ENCODE peak calls at places on chromosomes 13 and 19, in eight cellular contexts. One of them, this sample, is unnamed.

GRCh38 chr19:16778796-16779411 is 50.3 kb upstream of the SIN3B start:
- DNase-seq in BE2C: peak; percentile 61
- DNase-seq in fibroblast of villous mesenchyme: peak; percentile 60
- DNase-seq in bronchial epithelial cell: peak; percentile 47
- DNase-seq in AG04450: peak; percentile 8
- DNase-seq in astrocyte of the spinal cord: peak; percentile 55
- DNase-seq in PC-9: peak; percentile 54
- DNase-seq in breast epithelium: no peak
- DNase-seq in this sample: peak; percentile 77

GRCh38 chr19:10797078-10797477 is 38.9 kb downstream of the TMED1 start:
- DNase-seq in BE2C: no peak
- DNase-seq in fibroblast of villous mesenchyme: no peak
- DNase-seq in bronchial epithelial cell: no peak
- DNase-seq in AG04450: no peak
- DNase-seq in astrocyte of the spinal cord: no peak
- DNase-seq in PC-9: no peak
- DNase-seq in breast epithelium: no peak
- DNase-seq in this sample: no peak

GRCh38 chr19:6071103-6071485 is 39.2 kb downstream of the RFX2 start:
- DNase-seq in BE2C: no peak
- DNase-seq in fibroblast of villous mesenchyme: peak; percentile 62
- DNase-seq in bronchial epithelial cell: peak; percentile 39
- DNase-seq in AG04450: no peak
- DNase-seq in astrocyte of the spinal cord: peak; percentile 40
- DNase-seq in PC-9: no peak
- DNase-seq in breast epithelium: no peak
- DNase-seq in this sample: peak; percentile 85

GRCh38 chr19:35207391-35207871 is 21.1 kb downstream of the FAM187B start:
- DNase-seq in BE2C: no peak
- DNase-seq in fibroblast of villous mesenchyme: no peak
- DNase-seq in bronchial epithelial cell: peak; percentile 15
- DNase-seq in AG04450: no peak
- DNase-seq in astrocyte of the spinal cord: no peak
- DNase-seq in PC-9: peak; percentile 61
- DNase-seq in breast epithelium: no peak
- DNase-seq in this sample: no peak

GRCh38 chr19:34317311-34317927 is 47.6 kb upstream of the GPI start:
- DNase-seq in BE2C: no peak
- DNase-seq in fibroblast of villous mesenchyme: no peak
- DNase-seq in bronchial epithelial cell: peak; percentile 27
- DNase-seq in AG04450: no peak
- DNase-seq in astrocyte of the spinal cord: no peak
- DNase-seq in PC-9: peak; percentile 65
- DNase-seq in breast epithelium: no peak
- DNase-seq in this sample: no peak

GRCh38 chr13:21606781-21607180 is 2.8 kb upstream of the MICU2 start:
- DNase-seq in BE2C: no peak
- DNase-seq in fibroblast of villous mesenchyme: no peak
- DNase-seq in bronchial epithelial cell: no peak
- DNase-seq in AG04450: no peak
- DNase-seq in astrocyte of the spinal cord: no peak
- DNase-seq in PC-9: no peak
- DNase-seq in breast epithelium: no peak
- DNase-seq in this sample: no peak

GRCh38 chr19:53511357-53511756 is 26.6 kb upstream of the ZNF331 start:
- DNase-seq in BE2C: no peak
- DNase-seq in fibroblast of villous mesenchyme: no peak
- DNase-seq in bronchial epithelial cell: no peak
- DNase-seq in AG04450: no peak
- DNase-seq in astrocyte of the spinal cord: no peak
- DNase-seq in PC-9: no peak
- DNase-seq in breast epithelium: no peak
- DNase-seq in this sample: no peak

GRCh38 chr13:99228737-99229691 is 28.4 kb downstream of the UBAC2 start:
- DNase-seq in BE2C: no peak
- DNase-seq in fibroblast of villous mesenchyme: peak; percentile 81
- DNase-seq in bronchial epithelial cell: peak; percentile 93
- DNase-seq in AG04450: peak; percentile 49
- DNase-seq in astrocyte of the spinal cord: peak; percentile 90
- DNase-seq in PC-9: peak; percentile 89
- DNase-seq in breast epithelium: no peak
- DNase-seq in this sample: peak; percentile 79

GRCh38 chr13:96284971-96285370 is 195.1 kb downstream of the HS6ST3 start:
- DNase-seq in BE2C: no peak
- DNase-seq in fibroblast of villous mesenchyme: no peak
- DNase-seq in bronchial epithelial cell: no peak
- DNase-seq in AG04450: no peak
- DNase-seq in astrocyte of the spinal cord: no peak
- DNase-seq in PC-9: no peak
- DNase-seq in breast epithelium: no peak
- DNase-seq in this sample: no peak

GRCh38 chr19:17775991-17776803 is 18.7 kb upstream of the B3GNT3 start:
- DNase-seq in BE2C: no peak
- DNase-seq in fibroblast of villous mesenchyme: peak; percentile 16
- DNase-seq in bronchial epithelial cell: no peak
- DNase-seq in AG04450: no peak
- DNase-seq in astrocyte of the spinal cord: no peak
- DNase-seq in PC-9: peak; percentile 55
- DNase-seq in breast epithelium: no peak
- DNase-seq in this sample: no peak

GRCh38 chr19:18414504-18415176 is 4.6 kb upstream of the SSBP4 start:
- DNase-seq in BE2C: no peak
- DNase-seq in fibroblast of villous mesenchyme: peak; percentile 37
- DNase-seq in bronchial epithelial cell: no peak
- DNase-seq in AG04450: no peak
- DNase-seq in astrocyte of the spinal cord: no peak
- DNase-seq in PC-9: peak; percentile 67
- DNase-seq in breast epithelium: no peak
- DNase-seq in this sample: peak; percentile 72

GRCh38 chr13:98717891-98718290 is 34.6 kb downstream of the SLC15A1 start:
- DNase-seq in BE2C: no peak
- DNase-seq in fibroblast of villous mesenchyme: no peak
- DNase-seq in bronchial epithelial cell: no peak
- DNase-seq in AG04450: no peak
- DNase-seq in astrocyte of the spinal cord: no peak
- DNase-seq in PC-9: no peak
- DNase-seq in breast epithelium: no peak
- DNase-seq in this sample: no peak

GRCh38 chr19:45670670-45671453 is 2.8 kb downstream of the GIPR start:
- DNase-seq in BE2C: peak; percentile 97
- DNase-seq in fibroblast of villous mesenchyme: peak; percentile 88
- DNase-seq in bronchial epithelial cell: peak; percentile 73
- DNase-seq in AG04450: peak; percentile 36
- DNase-seq in astrocyte of the spinal cord: peak; percentile 48
- DNase-seq in PC-9: peak; percentile 81
- DNase-seq in breast epithelium: peak; percentile 83
- DNase-seq in this sample: peak; percentile 78

GRCh38 chr13:26442541-26442940 is 114.9 kb upstream of the WASF3 start:
- DNase-seq in BE2C: no peak
- DNase-seq in fibroblast of villous mesenchyme: peak; percentile 50
- DNase-seq in bronchial epithelial cell: peak; percentile 29
- DNase-seq in AG04450: peak; percentile 23
- DNase-seq in astrocyte of the spinal cord: peak; percentile 6
- DNase-seq in PC-9: no peak
- DNase-seq in breast epithelium: no peak
- DNase-seq in this sample: peak; percentile 21

GRCh38 chr13:99124695-99125334 is 75.8 kb upstream of the UBAC2 start:
- DNase-seq in BE2C: no peak
- DNase-seq in fibroblast of villous mesenchyme: peak; percentile 57
- DNase-seq in bronchial epithelial cell: peak; percentile 90
- DNase-seq in AG04450: no peak
- DNase-seq in astrocyte of the spinal cord: peak; percentile 74
- DNase-seq in PC-9: peak; percentile 74
- DNase-seq in breast epithelium: no peak
- DNase-seq in this sample: peak; percentile 39

GRCh38 chr13:41944229-41944628 is 16.7 kb downstream of the VWA8 start:
- DNase-seq in BE2C: no peak
- DNase-seq in fibroblast of villous mesenchyme: peak; percentile 34
- DNase-seq in bronchial epithelial cell: no peak
- DNase-seq in AG04450: no peak
- DNase-seq in astrocyte of the spinal cord: no peak
- DNase-seq in PC-9: no peak
- DNase-seq in breast epithelium: no peak
- DNase-seq in this sample: peak; percentile 19

GRCh38 chr13:41944635-41945401 is 16.1 kb downstream of the VWA8 start:
- DNase-seq in BE2C: no peak
- DNase-seq in fibroblast of villous mesenchyme: no peak
- DNase-seq in bronchial epithelial cell: no peak
- DNase-seq in AG04450: no peak
- DNase-seq in astrocyte of the spinal cord: peak; percentile 29
- DNase-seq in PC-9: no peak
- DNase-seq in breast epithelium: no peak
- DNase-seq in this sample: no peak

GRCh38 chr13:41941174-41941573 is 19.7 kb downstream of the VWA8 start:
- DNase-seq in BE2C: no peak
- DNase-seq in fibroblast of villous mesenchyme: no peak
- DNase-seq in bronchial epithelial cell: peak; percentile 67
- DNase-seq in AG04450: no peak
- DNase-seq in astrocyte of the spinal cord: no peak
- DNase-seq in PC-9: no peak
- DNase-seq in breast epithelium: no peak
- DNase-seq in this sample: no peak

GRCh38 chr13:41939403-41939802 is 21.5 kb downstream of the VWA8 start:
- DNase-seq in BE2C: no peak
- DNase-seq in fibroblast of villous mesenchyme: no peak
- DNase-seq in bronchial epithelial cell: no peak
- DNase-seq in AG04450: no peak
- DNase-seq in astrocyte of the spinal cord: no peak
- DNase-seq in PC-9: no peak
- DNase-seq in breast epithelium: no peak
- DNase-seq in this sample: no peak

GRCh38 chr13:41942462-41943094 is 18.3 kb downstream of the VWA8 start:
- DNase-seq in BE2C: peak; percentile 20
- DNase-seq in fibroblast of villous mesenchyme: peak; percentile 66
- DNase-seq in bronchial epithelial cell: peak; percentile 39
- DNase-seq in AG04450: peak; percentile 33
- DNase-seq in astrocyte of the spinal cord: peak; percentile 48
- DNase-seq in PC-9: no peak
- DNase-seq in breast epithelium: no peak
- DNase-seq in this sample: peak; percentile 47
- TF ChIP-seq CTCF in BE2C: peak; percentile 46
- TF ChIP-seq CTCF in fibroblast of villous mesenchyme: peak; percentile 57
- TF ChIP-seq CTCF in bronchial epithelial cell: peak; percentile 36
- TF ChIP-seq CTCF in AG04450: peak; percentile 55
- TF ChIP-seq CTCF in astrocyte of the spinal cord: peak; percentile 62
- TF ChIP-seq CTCF in PC-9: no peak
- TF ChIP-seq CTCF in breast epithelium: peak; percentile 29
- TF ChIP-seq CTCF in this sample: peak; percentile 41

GRCh38 chr19:29524912-29525870 is 603 bp upstream of the VSTM2B start:
- DNase-seq in BE2C: no peak
- DNase-seq in fibroblast of villous mesenchyme: no peak
- DNase-seq in bronchial epithelial cell: no peak
- DNase-seq in AG04450: no peak
- DNase-seq in astrocyte of the spinal cord: no peak
- DNase-seq in PC-9: no peak
- DNase-seq in breast epithelium: no peak
- DNase-seq in this sample: no peak
- H3K4me3 ChIP-seq in BE2C: no peak overlapping the region
- H3K4me3 ChIP-seq in fibroblast of villous mesenchyme: no peak overlapping the region
- H3K4me3 ChIP-seq in bronchial epithelial cell: no peak overlapping the region
- H3K4me3 ChIP-seq in AG04450: no peak overlapping the region
- H3K4me3 ChIP-seq in astrocyte of the spinal cord: no peak overlapping the region
- H3K4me3 ChIP-seq in PC-9: no peak overlapping the region
- H3K4me3 ChIP-seq in breast epithelium: peak overlapping the region; percentile 57
- H3K4me3 ChIP-seq in this sample: no peak overlapping the region

DNA sequence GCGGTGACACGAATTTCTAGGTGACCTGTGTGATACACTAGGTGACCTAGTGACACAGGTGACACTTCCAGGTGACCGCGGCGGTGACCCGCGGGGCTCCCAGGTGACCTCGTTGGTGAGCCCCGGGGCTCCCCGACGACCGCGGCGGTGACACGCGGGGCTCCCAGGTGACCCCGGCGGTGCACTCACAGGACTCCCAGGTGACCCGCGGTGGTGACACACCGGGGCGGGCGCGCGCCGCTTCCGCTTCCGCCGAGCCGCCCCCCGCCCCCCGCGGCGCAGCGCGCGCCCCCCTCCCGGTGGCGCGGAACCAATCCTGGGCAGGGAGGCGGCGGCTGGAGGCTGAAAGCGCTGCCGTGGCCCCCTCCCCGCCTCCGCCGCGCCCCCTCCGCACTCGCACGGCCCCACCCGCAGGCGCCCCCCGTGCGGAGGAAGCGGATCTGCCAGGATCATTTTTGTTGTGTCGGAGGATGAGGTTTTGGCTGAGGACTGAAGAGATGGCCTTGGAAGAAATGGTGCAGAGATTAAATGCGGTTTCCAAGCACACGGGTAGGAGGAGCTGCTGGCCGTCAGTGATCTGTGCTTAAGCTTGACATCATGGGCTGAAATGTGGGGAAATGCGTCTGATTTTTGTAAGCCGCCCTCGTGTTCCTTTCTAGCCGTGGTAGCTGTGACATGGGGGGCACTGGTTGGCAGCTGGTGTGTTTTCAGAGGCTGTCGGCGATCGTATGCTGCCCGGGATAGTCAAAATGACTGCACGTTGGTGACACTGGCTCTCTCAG is at the start of gene MCF2L:
- DNase-seq in BE2C: no peak
- DNase-seq in fibroblast of villous mesenchyme: peak; percentile 27
- DNase-seq in bronchial epithelial cell: peak; percentile 8
- DNase-seq in AG04450: no peak
- DNase-seq in astrocyte of the spinal cord: peak; percentile 8
- DNase-seq in PC-9: peak; percentile 61
- DNase-seq in breast epithelium: peak; percentile 48
- DNase-seq in this sample: peak; percentile 69
- TF ChIP-seq CTCF in BE2C: peak; percentile 42
- TF ChIP-seq CTCF in fibroblast of villous mesenchyme: peak; percentile 18
- TF ChIP-seq CTCF in bronchial epithelial cell: peak; percentile 34
- TF ChIP-seq CTCF in AG04450: peak; percentile 17
- TF ChIP-seq CTCF in astrocyte of the spinal cord: no peak
- TF ChIP-seq CTCF in PC-9: peak; percentile 53
- TF ChIP-seq CTCF in breast epithelium: no peak
- TF ChIP-seq CTCF in this sample: no peak

GRCh38 chr19:2732883-2733282 is 6.9 kb downstream of the SLC39A3 start:
- DNase-seq in BE2C: no peak
- DNase-seq in fibroblast of villous mesenchyme: no peak
- DNase-seq in bronchial epithelial cell: no peak
- DNase-seq in AG04450: no peak
- DNase-seq in astrocyte of the spinal cord: no peak
- DNase-seq in PC-9: no peak
- DNase-seq in breast epithelium: no peak
- DNase-seq in this sample: no peak

GRCh38 chr19:2734589-2735288 is 5.1 kb downstream of the SLC39A3 start:
- DNase-seq in BE2C: peak; percentile 17
- DNase-seq in fibroblast of villous mesenchyme: no peak
- DNase-seq in bronchial epithelial cell: no peak
- DNase-seq in AG04450: no peak
- DNase-seq in astrocyte of the spinal cord: no peak
- DNase-seq in PC-9: no peak
- DNase-seq in breast epithelium: no peak
- DNase-seq in this sample: no peak

GRCh38 chr19:2735374-2735773 is 4.4 kb downstream of the SLC39A3 start:
- DNase-seq in BE2C: no peak
- DNase-seq in fibroblast of villous mesenchyme: no peak
- DNase-seq in bronchial epithelial cell: no peak
- DNase-seq in AG04450: no peak
- DNase-seq in astrocyte of the spinal cord: no peak
- DNase-seq in PC-9: no peak
- DNase-seq in breast epithelium: no peak
- DNase-seq in this sample: no peak

GRCh38 chr19:2732157-2732725 is 7.6 kb downstream of the SLC39A3 start:
- DNase-seq in BE2C: no peak
- DNase-seq in fibroblast of villous mesenchyme: no peak
- DNase-seq in bronchial epithelial cell: no peak
- DNase-seq in AG04450: no peak
- DNase-seq in astrocyte of the spinal cord: no peak
- DNase-seq in PC-9: no peak
- DNase-seq in breast epithelium: no peak
- DNase-seq in this sample: no peak

GRCh38 chr19:2733930-2734588 is 5.8 kb downstream of the SLC39A3 start:
- DNase-seq in BE2C: peak; percentile 28
- DNase-seq in fibroblast of villous mesenchyme: peak; percentile 27
- DNase-seq in bronchial epithelial cell: peak; percentile 10
- DNase-seq in AG04450: no peak
- DNase-seq in astrocyte of the spinal cord: no peak
- DNase-seq in PC-9: no peak
- DNase-seq in breast epithelium: no peak
- DNase-seq in this sample: no peak
- H3K4me3 ChIP-seq in BE2C: no peak overlapping the region
- H3K4me3 ChIP-seq in fibroblast of villous mesenchyme: no peak overlapping the region
- H3K4me3 ChIP-seq in bronchial epithelial cell: no peak overlapping the region
- H3K4me3 ChIP-seq in AG04450: no peak overlapping the region
- H3K4me3 ChIP-seq in astrocyte of the spinal cord: no peak overlapping the region
- H3K4me3 ChIP-seq in PC-9: no peak overlapping the region
- H3K4me3 ChIP-seq in breast epithelium: no peak overlapping the region
- H3K4me3 ChIP-seq in this sample: no peak overlapping the region

This sample was measured in foreskin fibroblast.